ENCODE peak calls at places on chromosomes 3 and 15, in nine cellular contexts. G, X, L, E, S, H, T, A and F are unnamed samples.

GRCh38 chr3:29281265-29282228 is 676 bp downstream of the RBMS3 start:
- DNase-seq in E (peak), A (no peak), S (peak), L (no peak), H (no peak), G (peak), T (peak), X (peak), F (no peak)

GRCh38 chr3:99648091-99648490 is 9.7 kb downstream of the COL8A1 start:
- DNase-seq in G (peak), S (peak), A (no peak), L (no peak), E (no peak), T (peak), X (no peak), H (no peak), F (no peak)

GRCh38 chr3:151265866-151266265 is 12.5 kb downstream of the P2RY14 start:
- DNase-seq in G (no peak), H (no peak), E (no peak), T (no peak), X (peak), L (no peak), S (no peak), A (no peak), F (no peak)

GRCh38 chr3:107061466-107061865 is 315.8 kb upstream of the CCDC54 start:
- DNase-seq in A (no peak), S (peak), X (no peak), E (no peak), G (no peak), T (no peak), H (no peak), L (no peak), F (no peak)

GRCh38 chr3:23723930-23724329 is 81.8 kb upstream of the UBE2E1 start:
- DNase-seq in L (no peak), E (no peak), A (no peak), S (no peak), G (no peak), H (no peak), T (no peak), X (no peak), F (no peak)

GRCh38 chr3:187237741-187238140 is 40.5 kb downstream of the RTP1 start:
- DNase-seq in H (no peak), S (peak), T (peak), E (no peak), G (no peak), X (no peak), A (no peak), L (no peak), F (no peak)

GRCh38 chr15:70093481-70094309 is 4.0 kb downstream of the TLE3 start:
- DNase-seq in E (no peak), L (no peak), G (peak), A (no peak), T (peak), H (no peak), X (no peak), S (no peak), F (no peak)

GRCh38 chr3:39668420-39668819 is 141.0 kb upstream of the MYRIP start:
- DNase-seq in L (peak), S (peak), T (peak), E (no peak), X (peak), A (no peak), H (no peak), G (peak), F (no peak)

GRCh38 chr3:25040739-25041138 is 387.3 kb upstream of the RARB start:
- DNase-seq in A (no peak), T (peak), E (no peak), S (peak), X (no peak), L (no peak), H (no peak), G (peak), F (no peak)

GRCh38 chr3:44845528-44846520 is 15.9 kb upstream of the TMEM42 start:
- DNase-seq in X (peak), E (no peak), T (peak), L (no peak), H (no peak), S (peak), G (peak), A (no peak), F (no peak)

GRCh38 chr15:89888214-89888804 is 5.5 kb downstream of the AP3S2 start:
- DNase-seq in S (peak), E (no peak), X (no peak), A (no peak), H (peak), T (peak), L (peak), G (peak), F (no peak)
- TF ChIP-seq CTCF in S (peak), E (no peak), X (no peak), A (no peak), H (peak), T (peak), L (peak), G (peak), F (no peak)

GRCh38 chr15:91068966-91069365 is 31.1 kb upstream of the SV2B start:
- DNase-seq in G (no peak), S (no peak), H (no peak), T (no peak), L (no peak), E (no peak), X (no peak), A (no peak), F (no peak)
- TF ChIP-seq CTCF in G (no peak), S (no peak), H (no peak), T (no peak), L (no peak), E (no peak), X (no peak), A (no peak), F (no peak)

GRCh38 chr15:25944386-25944785 is 81.3 kb upstream of the ATP10A start:
- DNase-seq in H (no peak), S (no peak), G (no peak), X (no peak), L (no peak), E (no peak), A (no peak), T (no peak), F (no peak)
- TF ChIP-seq CTCF in H (no peak), S (no peak), G (no peak), X (no peak), L (peak), E (no peak), A (no peak), T (no peak), F (no peak)

GRCh38 chr3:72297481-72297880 is 512.5 kb upstream of the PROK2 start:
- DNase-seq in A (no peak), L (no peak), H (no peak), T (no peak), S (no peak), G (no peak), X (no peak), E (no peak), F (no peak)

GRCh38 chr3:72299823-72300222 is 514.9 kb upstream of the PROK2 start:
- DNase-seq in A (no peak), E (no peak), T (no peak), X (no peak), S (no peak), H (no peak), L (no peak), G (no peak), F (no peak)

GRCh38 chr3:72298201-72299155 is 513.5 kb upstream of the PROK2 start:
- DNase-seq in X (no peak), T (no peak), L (no peak), S (no peak), H (no peak), E (no peak), A (no peak), G (no peak), F (no peak)

GRCh38 chr3:72300621-72301020 is 515.7 kb upstream of the PROK2 start:
- DNase-seq in H (no peak), X (no peak), E (no peak), T (no peak), G (no peak), S (no peak), A (no peak), L (no peak), F (no peak)

GRCh38 chr3:72299321-72299802 is 514.4 kb upstream of the PROK2 start:
- DNase-seq in A (no peak), H (no peak), E (no peak), L (no peak), G (peak), X (no peak), S (peak), T (peak), F (no peak)
- TF ChIP-seq CTCF in A (no peak), H (no peak), E (no peak), L (no peak), G (no peak), X (no peak), S (no peak), T (no peak), F (no peak)

DNA sequence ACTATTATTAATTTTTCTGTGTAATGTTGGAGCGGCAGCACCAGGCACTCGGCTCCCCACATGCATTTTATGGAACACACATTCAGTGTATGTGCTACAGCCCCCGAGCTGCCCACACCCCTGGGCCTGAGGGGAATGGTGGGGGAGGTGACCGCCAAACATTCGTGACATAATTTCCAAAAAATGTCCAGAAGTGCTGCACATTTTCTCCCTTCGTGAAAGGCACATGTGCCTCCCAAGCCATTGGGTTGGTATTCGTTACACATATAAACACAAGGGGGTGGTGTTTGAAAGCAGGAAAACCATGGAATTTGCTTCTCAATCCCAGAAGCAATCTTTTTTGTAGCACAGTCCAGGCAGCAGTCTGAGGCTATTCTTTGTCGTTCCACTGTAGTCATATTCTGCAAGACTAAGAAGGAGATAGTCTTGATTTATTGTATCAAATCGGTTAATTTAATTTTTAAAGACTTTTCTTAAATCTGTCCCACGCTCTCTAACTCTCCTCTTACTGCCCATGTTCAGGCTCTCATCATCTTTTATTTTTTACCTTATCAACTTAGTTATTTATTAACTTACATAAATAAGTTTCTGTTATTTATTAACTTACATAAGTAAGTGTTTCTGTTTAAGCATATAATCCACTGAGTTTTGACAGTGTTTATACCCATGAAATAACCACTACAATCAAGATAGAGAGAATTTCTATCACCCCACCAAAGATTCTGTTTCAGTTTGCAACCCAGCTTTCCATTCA is 39.2 kb upstream of the POLR2M start:
- DNase-seq in T (peak), E (no peak), G (peak), A (no peak), L (peak), S (peak), X (no peak), H (peak), F (no peak)
- TF ChIP-seq CTCF in T (peak), E (no peak), G (peak), A (no peak), L (peak), S (peak), X (peak), H (peak), F (peak)

GRCh38 chr3:72919520-72919919 is 31.7 kb downstream of the GXYLT2 start:
- DNase-seq in X (no peak), H (no peak), T (no peak), E (no peak), G (no peak), L (no peak), A (no peak), S (no peak), F (no peak)

DNA sequence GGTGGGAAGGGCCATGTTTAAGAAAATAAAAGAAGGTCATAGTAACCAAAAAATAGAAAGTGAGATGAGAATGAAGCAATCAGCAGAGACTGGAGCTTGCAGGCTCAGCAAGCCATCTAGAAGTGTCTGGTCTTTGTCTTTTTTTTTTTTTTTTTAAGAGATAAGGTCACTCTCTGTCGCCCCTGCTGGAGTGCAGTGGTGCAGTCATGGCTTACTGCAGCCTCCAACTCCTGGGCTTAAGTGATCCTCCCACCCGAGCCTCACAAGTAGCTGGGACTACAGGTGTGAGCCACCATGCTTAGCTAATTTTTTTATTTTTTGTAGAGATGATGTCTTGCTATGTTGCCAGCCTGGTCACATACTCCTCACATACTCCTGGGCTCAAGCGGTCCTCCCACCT is 36.2 kb downstream of the GXYLT2 start:
- DNase-seq in L (no peak), X (no peak), E (peak), G (no peak), A (no peak), T (no peak), H (no peak), S (no peak), F (no peak)
- TF ChIP-seq CTCF in L (no peak), X (no peak), E (no peak), G (peak), A (no peak), T (no peak), H (no peak), S (peak), F (no peak)